ENCODE peak calls at places on chromosomes 16 and 17, in six cellular contexts. One of them, this sample, is unnamed.

GRCh38 chr17:49596613-49597244 is 21.1 kb downstream of the NXPH3 start:
- DNase-seq in astrocyte of the cerebellum: no peak
- DNase-seq in adrenal gland: no peak
- DNase-seq in tibial artery: no peak
- DNase-seq in BJ: no peak
- DNase-seq in activated B cell treated with CpG ODN at 0.5 μM for 24 hours: no peak
- DNase-seq in this sample: no peak

GRCh38 chr16:23327836-23328235 is 25.7 kb downstream of the SCNN1B start:
- DNase-seq in astrocyte of the cerebellum: no peak
- DNase-seq in adrenal gland: no peak
- DNase-seq in tibial artery: no peak
- DNase-seq in BJ: no peak
- DNase-seq in activated B cell treated with CpG ODN at 0.5 μM for 24 hours: no peak
- DNase-seq in this sample: no peak

GRCh38 chr16:66274335-66275110 is 92.0 kb upstream of the CDH5 start:
- DNase-seq in astrocyte of the cerebellum: no peak
- DNase-seq in adrenal gland: no peak
- DNase-seq in tibial artery: no peak
- DNase-seq in BJ: no peak
- DNase-seq in activated B cell treated with CpG ODN at 0.5 μM for 24 hours: no peak
- DNase-seq in this sample: no peak

GRCh38 chr17:75712480-75712879 is 8.8 kb upstream of the ITGB4 start:
- DNase-seq in astrocyte of the cerebellum: no peak
- DNase-seq in adrenal gland: no peak
- DNase-seq in tibial artery: no peak
- DNase-seq in BJ: no peak
- DNase-seq in activated B cell treated with CpG ODN at 0.5 μM for 24 hours: no peak
- DNase-seq in this sample: no peak

GRCh38 chr16:2482181-2483107 is 7.5 kb downstream of the TBC1D24 start:
- DNase-seq in astrocyte of the cerebellum: no peak
- DNase-seq in adrenal gland: no peak
- DNase-seq in tibial artery: no peak
- DNase-seq in BJ: no peak
- DNase-seq in activated B cell treated with CpG ODN at 0.5 μM for 24 hours: no peak
- DNase-seq in this sample: no peak

GRCh38 chr16:70478912-70479341 is 24.5 kb downstream of the FCSK start:
- DNase-seq in astrocyte of the cerebellum: no peak
- DNase-seq in adrenal gland: peak
- DNase-seq in tibial artery: no peak
- DNase-seq in BJ: no peak
- DNase-seq in activated B cell treated with CpG ODN at 0.5 μM for 24 hours: no peak
- DNase-seq in this sample: no peak

GRCh38 chr17:77528516-77529327 is 388.0 kb downstream of the SEC14L1 start:
- DNase-seq in astrocyte of the cerebellum: no peak
- DNase-seq in adrenal gland: no peak
- DNase-seq in tibial artery: peak
- DNase-seq in BJ: no peak
- DNase-seq in activated B cell treated with CpG ODN at 0.5 μM for 24 hours: no peak
- DNase-seq in this sample: peak

GRCh38 chr16:24967074-24967473 is 48.1 kb downstream of the ARHGAP17 start:
- DNase-seq in astrocyte of the cerebellum: no peak
- DNase-seq in adrenal gland: no peak
- DNase-seq in tibial artery: no peak
- DNase-seq in BJ: no peak
- DNase-seq in activated B cell treated with CpG ODN at 0.5 μM for 24 hours: no peak
- DNase-seq in this sample: no peak

GRCh38 chr16:4830408-4830807 is 16.7 kb downstream of the GLYR1 start:
- DNase-seq in astrocyte of the cerebellum: no peak
- DNase-seq in adrenal gland: no peak
- DNase-seq in tibial artery: no peak
- DNase-seq in BJ: no peak
- DNase-seq in activated B cell treated with CpG ODN at 0.5 μM for 24 hours: no peak
- DNase-seq in this sample: no peak

GRCh38 chr16:21684199-21684598 is 20.4 kb downstream of the OTOA start:
- DNase-seq in astrocyte of the cerebellum: no peak
- DNase-seq in adrenal gland: peak
- DNase-seq in tibial artery: no peak
- DNase-seq in BJ: no peak
- DNase-seq in activated B cell treated with CpG ODN at 0.5 μM for 24 hours: no peak
- DNase-seq in this sample: no peak

GRCh38 chr17:66540131-66540781 is 237.8 kb downstream of the PRKCA start:
- DNase-seq in astrocyte of the cerebellum: peak
- DNase-seq in adrenal gland: no peak
- DNase-seq in tibial artery: no peak
- DNase-seq in BJ: no peak
- DNase-seq in activated B cell treated with CpG ODN at 0.5 μM for 24 hours: no peak
- DNase-seq in this sample: no peak

GRCh38 chr17:75476274-75476673 is 19.8 kb downstream of the TMEM94 start:
- DNase-seq in astrocyte of the cerebellum: no peak
- DNase-seq in adrenal gland: peak
- DNase-seq in tibial artery: no peak
- DNase-seq in BJ: no peak
- DNase-seq in activated B cell treated with CpG ODN at 0.5 μM for 24 hours: no peak
- DNase-seq in this sample: no peak

GRCh38 chr17:4509923-4510614 is 11.4 kb downstream of the SPNS2 start:
- DNase-seq in astrocyte of the cerebellum: peak
- DNase-seq in adrenal gland: peak
- DNase-seq in tibial artery: peak
- DNase-seq in BJ: no peak
- DNase-seq in activated B cell treated with CpG ODN at 0.5 μM for 24 hours: no peak
- DNase-seq in this sample: no peak

GRCh38 chr16:1261131-1261917 is 5.5 kb downstream of the TPSD1 start:
- DNase-seq in astrocyte of the cerebellum: no peak
- DNase-seq in adrenal gland: no peak
- DNase-seq in tibial artery: no peak
- DNase-seq in BJ: no peak
- DNase-seq in activated B cell treated with CpG ODN at 0.5 μM for 24 hours: no peak
- DNase-seq in this sample: no peak

GRCh38 chr17:81899514-81900166 is 2.4 kb upstream of the NPB start:
- DNase-seq in astrocyte of the cerebellum: no peak
- DNase-seq in adrenal gland: no peak
- DNase-seq in tibial artery: no peak
- DNase-seq in BJ: no peak
- DNase-seq in activated B cell treated with CpG ODN at 0.5 μM for 24 hours: no peak
- DNase-seq in this sample: no peak

GRCh38 chr17:57627591-57627990 is 117.5 kb downstream of the CCDC182 start:
- DNase-seq in astrocyte of the cerebellum: no peak
- DNase-seq in adrenal gland: no peak
- DNase-seq in tibial artery: peak
- DNase-seq in BJ: no peak
- DNase-seq in activated B cell treated with CpG ODN at 0.5 μM for 24 hours: no peak
- DNase-seq in this sample: no peak
- TF ChIP-seq CTCF in astrocyte of the cerebellum: no peak
- TF ChIP-seq CTCF in adrenal gland: no peak
- TF ChIP-seq CTCF in tibial artery: no peak
- TF ChIP-seq CTCF in BJ: no peak
- TF ChIP-seq CTCF in activated B cell treated with CpG ODN at 0.5 μM for 24 hours: no peak
- TF ChIP-seq CTCF in this sample: no peak

DNA sequence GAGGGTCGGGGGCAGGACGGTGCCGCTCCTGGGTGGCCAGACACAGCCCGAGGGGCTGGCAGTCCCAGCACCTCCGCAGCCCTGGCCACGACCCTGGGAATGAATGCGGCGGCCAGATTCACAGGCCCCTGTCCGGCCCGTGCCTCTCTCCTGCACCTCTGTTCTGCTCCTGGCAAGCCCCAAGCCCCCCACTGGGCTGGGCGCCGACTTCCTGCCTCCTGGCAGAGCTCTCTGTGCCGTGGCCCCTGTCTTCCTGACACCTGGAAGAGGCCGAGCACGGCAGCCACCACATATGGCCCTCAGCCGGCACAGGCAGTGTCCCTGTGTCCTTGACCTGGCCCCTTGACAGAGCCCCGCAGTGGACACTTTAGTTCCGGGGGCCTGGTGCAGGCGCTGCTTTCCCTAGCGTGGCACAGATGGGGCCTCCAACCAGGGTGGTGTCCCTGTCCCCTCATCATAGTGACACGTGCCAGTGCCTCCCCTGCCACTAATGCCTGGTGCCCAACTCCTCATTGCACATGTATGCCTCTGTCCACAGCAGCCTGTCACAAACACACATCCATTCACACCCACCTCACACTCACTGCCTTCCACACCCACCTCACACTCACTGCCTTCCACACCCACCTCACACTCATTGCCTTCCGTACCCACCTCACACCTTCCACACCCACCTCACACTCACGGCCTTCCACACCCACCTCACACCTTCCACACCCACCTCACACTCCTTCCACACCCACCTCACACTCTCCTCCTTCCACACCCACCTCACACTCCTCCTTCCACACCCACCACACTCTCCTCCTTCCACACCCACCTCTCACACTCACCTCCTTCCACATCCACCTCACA is 110.6 kb upstream of the PLCG2 start:
- DNase-seq in astrocyte of the cerebellum: no peak
- DNase-seq in adrenal gland: no peak
- DNase-seq in tibial artery: no peak
- DNase-seq in BJ: no peak
- DNase-seq in activated B cell treated with CpG ODN at 0.5 μM for 24 hours: no peak
- DNase-seq in this sample: no peak
- TF ChIP-seq CTCF in astrocyte of the cerebellum: no peak
- TF ChIP-seq CTCF in adrenal gland: no peak
- TF ChIP-seq CTCF in tibial artery: no peak
- TF ChIP-seq CTCF in BJ: no peak
- TF ChIP-seq CTCF in activated B cell treated with CpG ODN at 0.5 μM for 24 hours: no peak
- TF ChIP-seq CTCF in this sample: no peak

GRCh38 chr17:48047113-48047740 is 932 bp upstream of the NFE2L1 start:
- DNase-seq in astrocyte of the cerebellum: no peak
- DNase-seq in adrenal gland: no peak
- DNase-seq in tibial artery: no peak
- DNase-seq in BJ: no peak
- DNase-seq in activated B cell treated with CpG ODN at 0.5 μM for 24 hours: no peak
- DNase-seq in this sample: no peak

GRCh38 chr17:48046296-48046695 is 1.9 kb upstream of the NFE2L1 start:
- DNase-seq in astrocyte of the cerebellum: no peak
- DNase-seq in adrenal gland: no peak
- DNase-seq in tibial artery: peak
- DNase-seq in BJ: no peak
- DNase-seq in activated B cell treated with CpG ODN at 0.5 μM for 24 hours: no peak
- DNase-seq in this sample: no peak

GRCh38 chr17:48045270-48046001 is 2.7 kb upstream of the NFE2L1 start:
- DNase-seq in astrocyte of the cerebellum: no peak
- DNase-seq in adrenal gland: no peak
- DNase-seq in tibial artery: no peak
- DNase-seq in BJ: no peak
- DNase-seq in activated B cell treated with CpG ODN at 0.5 μM for 24 hours: no peak
- DNase-seq in this sample: no peak

GRCh38 chr17:48048321-48049140 is at the start of gene NFE2L1:
- DNase-seq in astrocyte of the cerebellum: peak
- DNase-seq in adrenal gland: peak
- DNase-seq in tibial artery: peak
- DNase-seq in BJ: no peak
- DNase-seq in activated B cell treated with CpG ODN at 0.5 μM for 24 hours: no peak
- DNase-seq in this sample: peak

GRCh38 chr17:48047741-48048320 is 328 bp upstream of the NFE2L1 start:
- DNase-seq in astrocyte of the cerebellum: peak
- DNase-seq in adrenal gland: peak
- DNase-seq in tibial artery: peak
- DNase-seq in BJ: peak
- DNase-seq in activated B cell treated with CpG ODN at 0.5 μM for 24 hours: peak
- DNase-seq in this sample: peak
- TF ChIP-seq CTCF in astrocyte of the cerebellum: no peak
- TF ChIP-seq CTCF in adrenal gland: no peak
- TF ChIP-seq CTCF in tibial artery: no peak
- TF ChIP-seq CTCF in BJ: no peak
- TF ChIP-seq CTCF in activated B cell treated with CpG ODN at 0.5 μM for 24 hours: no peak
- TF ChIP-seq CTCF in this sample: no peak

GRCh38 chr17:64131606-64132270 is 1.8 kb upstream of the ERN1 start:
- DNase-seq in astrocyte of the cerebellum: no peak
- DNase-seq in adrenal gland: peak
- DNase-seq in tibial artery: no peak
- DNase-seq in BJ: no peak
- DNase-seq in activated B cell treated with CpG ODN at 0.5 μM for 24 hours: no peak
- DNase-seq in this sample: no peak

GRCh38 chr17:64128787-64129514 is 993 bp downstream of the ERN1 start:
- DNase-seq in astrocyte of the cerebellum: no peak
- DNase-seq in adrenal gland: no peak
- DNase-seq in tibial artery: peak
- DNase-seq in BJ: no peak
- DNase-seq in activated B cell treated with CpG ODN at 0.5 μM for 24 hours: peak
- DNase-seq in this sample: no peak

GRCh38 chr17:64129515-64129764 is 504 bp downstream of the ERN1 start:
- DNase-seq in astrocyte of the cerebellum: no peak
- DNase-seq in adrenal gland: no peak
- DNase-seq in tibial artery: no peak
- DNase-seq in BJ: no peak
- DNase-seq in activated B cell treated with CpG ODN at 0.5 μM for 24 hours: no peak
- DNase-seq in this sample: no peak

GRCh38 chr17:64129765-64130558 is at the start of gene ERN1:
- DNase-seq in astrocyte of the cerebellum: peak
- DNase-seq in adrenal gland: peak
- DNase-seq in tibial artery: peak
- DNase-seq in BJ: no peak
- DNase-seq in activated B cell treated with CpG ODN at 0.5 μM for 24 hours: peak
- DNase-seq in this sample: peak

DNA sequence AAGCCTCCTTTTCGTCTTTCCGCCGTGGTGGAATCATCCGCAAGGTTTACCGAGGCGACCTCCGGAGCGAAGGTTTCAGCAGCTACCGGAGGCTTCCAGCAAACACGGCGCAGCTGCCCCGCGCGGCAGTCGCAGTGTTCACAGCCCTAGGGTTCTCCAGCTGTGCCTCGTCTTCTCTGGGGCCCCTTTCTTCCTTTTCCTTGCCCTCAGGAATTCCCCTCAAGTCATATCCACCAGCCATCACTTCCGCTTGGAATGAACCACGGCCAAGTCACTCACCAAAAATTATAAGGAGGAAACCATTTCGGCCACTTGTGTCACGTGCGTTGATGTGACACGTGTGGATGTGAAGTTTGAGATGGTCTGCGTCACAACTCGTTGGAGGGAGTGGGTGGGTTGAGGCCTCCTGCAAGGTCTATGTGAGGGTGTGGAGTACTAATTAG is 636 bp upstream of the ERN1 start:
- DNase-seq in astrocyte of the cerebellum: no peak
- DNase-seq in adrenal gland: peak
- DNase-seq in tibial artery: peak
- DNase-seq in BJ: no peak
- DNase-seq in activated B cell treated with CpG ODN at 0.5 μM for 24 hours: no peak
- DNase-seq in this sample: no peak
- TF ChIP-seq CTCF in astrocyte of the cerebellum: no peak
- TF ChIP-seq CTCF in adrenal gland: no peak
- TF ChIP-seq CTCF in tibial artery: no peak
- TF ChIP-seq CTCF in BJ: no peak
- TF ChIP-seq CTCF in activated B cell treated with CpG ODN at 0.5 μM for 24 hours: no peak
- TF ChIP-seq CTCF in this sample: no peak